ENCODE peak calls at places on chromosomes 11 and 22, in six cellular contexts. One of them, this sample, is unnamed. For H3K4me1 and H3K9me3, the result is how much of the 10 kb centered on the place peaks cover.

GRCh38 chr11:62105611-62106245 is 18.1 kb upstream of the INCENP start:
- DNase-seq in GM12878: no peak
- DNase-seq in suprapubic skin: no peak
- DNase-seq in A549: no peak
- DNase-seq in ovary: no peak
- DNase-seq in tibial nerve: no peak
- DNase-seq in this sample: no peak

GRCh38 chr11:92449780-92450179 is 225.2 kb downstream of the FAT3 start:
- DNase-seq in ovary: no peak
- DNase-seq in A549: no peak
- DNase-seq in tibial nerve: no peak
- DNase-seq in suprapubic skin: no peak
- DNase-seq in GM12878: no peak
- DNase-seq in this sample: no peak

GRCh38 chr22:37079668-37080171 is 28.2 kb downstream of the KCTD17 start:
- DNase-seq in A549: no peak
- DNase-seq in tibial nerve: no peak
- DNase-seq in GM12878: no peak
- DNase-seq in ovary: no peak
- DNase-seq in suprapubic skin: no peak
- DNase-seq in this sample: peak

GRCh38 chr11:33463059-33463458 is 205.9 kb downstream of the HIPK3 start:
- DNase-seq in GM12878: no peak
- DNase-seq in suprapubic skin: no peak
- DNase-seq in A549: no peak
- DNase-seq in tibial nerve: no peak
- DNase-seq in ovary: no peak
- DNase-seq in this sample: no peak

GRCh38 chr11:77127969-77128691 is at the start of gene MYO7A:
- DNase-seq in ovary: peak
- DNase-seq in tibial nerve: no peak
- DNase-seq in GM12878: no peak
- DNase-seq in A549: no peak
- DNase-seq in suprapubic skin: no peak
- DNase-seq in this sample: peak

GRCh38 chr22:49997221-49997599 is 15.4 kb downstream of the IL17REL start:
- DNase-seq in GM12878: no peak
- DNase-seq in A549: no peak
- DNase-seq in suprapubic skin: no peak
- DNase-seq in tibial nerve: no peak
- DNase-seq in ovary: peak
- DNase-seq in this sample: peak

GRCh38 chr11:102317099-102317767 is at the start of gene BIRC3:
- DNase-seq in suprapubic skin: peak
- DNase-seq in ovary: peak
- DNase-seq in A549: peak
- DNase-seq in tibial nerve: peak
- DNase-seq in GM12878: peak
- DNase-seq in this sample: peak

GRCh38 chr11:18853086-18853720 is 61.6 kb upstream of the PTPN5 start:
- DNase-seq in suprapubic skin: no peak
- DNase-seq in ovary: no peak
- DNase-seq in tibial nerve: no peak
- DNase-seq in GM12878: no peak
- DNase-seq in A549: peak
- DNase-seq in this sample: no peak

GRCh38 chr11:1230121-1230455 is 7.2 kb downstream of the MUC5B start:
- DNase-seq in A549: no peak
- DNase-seq in GM12878: no peak
- DNase-seq in suprapubic skin: peak
- DNase-seq in tibial nerve: no peak
- DNase-seq in ovary: no peak
- DNase-seq in this sample: no peak

GRCh38 chr22:30425616-30426394 is at the start of gene MTFP1:
- DNase-seq in ovary: peak
- DNase-seq in tibial nerve: peak
- DNase-seq in suprapubic skin: peak
- DNase-seq in A549: peak
- DNase-seq in GM12878: no peak
- DNase-seq in this sample: peak

GRCh38 chr22:26857169-26857568 is 199.8 kb downstream of the MIAT start:
- DNase-seq in ovary: no peak
- DNase-seq in GM12878: no peak
- DNase-seq in tibial nerve: no peak
- DNase-seq in A549: no peak
- DNase-seq in suprapubic skin: no peak
- DNase-seq in this sample: no peak

GRCh38 chr22:41445171-41446056 is 1.2 kb downstream of the TOB2 start:
- DNase-seq in tibial nerve: no peak
- DNase-seq in GM12878: no peak
- DNase-seq in ovary: peak
- DNase-seq in A549: no peak
- DNase-seq in suprapubic skin: no peak
- DNase-seq in this sample: peak

GRCh38 chr11:22884268-22884667 is 24.0 kb upstream of the CCDC179 start:
- DNase-seq in GM12878: no peak
- DNase-seq in suprapubic skin: no peak
- DNase-seq in tibial nerve: no peak
- DNase-seq in A549: no peak
- DNase-seq in ovary: no peak
- DNase-seq in this sample: no peak

GRCh38 chr11:13868710-13869403 is 93.7 kb upstream of the SPON1 start:
- DNase-seq in tibial nerve: no peak
- DNase-seq in GM12878: no peak
- DNase-seq in suprapubic skin: no peak
- DNase-seq in A549: no peak
- DNase-seq in ovary: no peak
- DNase-seq in this sample: no peak

GRCh38 chr11:59802639-59803176 is 7.9 kb downstream of the MRPL16 start:
- DNase-seq in A549: no peak
- DNase-seq in suprapubic skin: no peak
- DNase-seq in tibial nerve: peak
- DNase-seq in GM12878: no peak
- DNase-seq in ovary: no peak
- DNase-seq in this sample: no peak

GRCh38 chr22:36366291-36366708 is 21.5 kb downstream of the MYH9 start:
- DNase-seq in A549: no peak
- DNase-seq in ovary: no peak
- DNase-seq in tibial nerve: no peak
- DNase-seq in suprapubic skin: no peak
- DNase-seq in GM12878: no peak
- DNase-seq in this sample: no peak

GRCh38 chr11:33910261-33910959 is 18.5 kb upstream of the LMO2 start:
- DNase-seq in GM12878: no peak
- DNase-seq in A549: no peak
- DNase-seq in ovary: no peak
- DNase-seq in tibial nerve: no peak
- DNase-seq in suprapubic skin: no peak
- DNase-seq in this sample: no peak

GRCh38 chr11:128939591-128939990 is 3.1 kb downstream of the TP53AIP1 start:
- DNase-seq in tibial nerve: no peak
- DNase-seq in A549: no peak
- DNase-seq in suprapubic skin: no peak
- DNase-seq in ovary: no peak
- DNase-seq in GM12878: no peak
- DNase-seq in this sample: no peak

GRCh38 chr11:125923012-125923579 is 18.8 kb downstream of the DDX25 start:
- DNase-seq in A549: peak
- DNase-seq in suprapubic skin: no peak
- DNase-seq in tibial nerve: peak
- DNase-seq in GM12878: peak
- DNase-seq in ovary: peak
- DNase-seq in this sample: peak

GRCh38 chr11:94933225-94934130 is 39.9 kb downstream of the CWC15 start:
- DNase-seq in ovary: no peak
- DNase-seq in suprapubic skin: peak
- DNase-seq in GM12878: no peak
- DNase-seq in A549: no peak
- DNase-seq in tibial nerve: peak
- DNase-seq in this sample: no peak
- TF ChIP-seq EP300 in ovary: no peak
- TF ChIP-seq EP300 in suprapubic skin: no peak
- TF ChIP-seq EP300 in GM12878: no peak
- TF ChIP-seq EP300 in A549: no peak
- TF ChIP-seq EP300 in tibial nerve: no peak
- TF ChIP-seq EP300 in this sample: no peak

GRCh38 chr11:44775366-44776356 is 48.9 kb downstream of the TSPAN18 start:
- DNase-seq in tibial nerve: peak
- DNase-seq in ovary: no peak
- DNase-seq in A549: peak
- DNase-seq in GM12878: no peak
- DNase-seq in suprapubic skin: no peak
- DNase-seq in this sample: peak

GRCh38 chr11:44777537-44778199 is 50.9 kb downstream of the TSPAN18 start:
- DNase-seq in ovary: no peak
- DNase-seq in GM12878: no peak
- DNase-seq in A549: no peak
- DNase-seq in tibial nerve: no peak
- DNase-seq in suprapubic skin: no peak
- DNase-seq in this sample: peak

GRCh38 chr11:44774736-44775135 is 48.0 kb downstream of the TSPAN18 start:
- DNase-seq in tibial nerve: no peak
- DNase-seq in GM12878: no peak
- DNase-seq in A549: no peak
- DNase-seq in ovary: no peak
- DNase-seq in suprapubic skin: no peak
- DNase-seq in this sample: no peak

GRCh38 chr11:44778200-44779100 is 51.7 kb downstream of the TSPAN18 start:
- DNase-seq in A549: no peak
- DNase-seq in tibial nerve: no peak
- DNase-seq in GM12878: no peak
- DNase-seq in ovary: no peak
- DNase-seq in suprapubic skin: no peak
- DNase-seq in this sample: no peak

DNA sequence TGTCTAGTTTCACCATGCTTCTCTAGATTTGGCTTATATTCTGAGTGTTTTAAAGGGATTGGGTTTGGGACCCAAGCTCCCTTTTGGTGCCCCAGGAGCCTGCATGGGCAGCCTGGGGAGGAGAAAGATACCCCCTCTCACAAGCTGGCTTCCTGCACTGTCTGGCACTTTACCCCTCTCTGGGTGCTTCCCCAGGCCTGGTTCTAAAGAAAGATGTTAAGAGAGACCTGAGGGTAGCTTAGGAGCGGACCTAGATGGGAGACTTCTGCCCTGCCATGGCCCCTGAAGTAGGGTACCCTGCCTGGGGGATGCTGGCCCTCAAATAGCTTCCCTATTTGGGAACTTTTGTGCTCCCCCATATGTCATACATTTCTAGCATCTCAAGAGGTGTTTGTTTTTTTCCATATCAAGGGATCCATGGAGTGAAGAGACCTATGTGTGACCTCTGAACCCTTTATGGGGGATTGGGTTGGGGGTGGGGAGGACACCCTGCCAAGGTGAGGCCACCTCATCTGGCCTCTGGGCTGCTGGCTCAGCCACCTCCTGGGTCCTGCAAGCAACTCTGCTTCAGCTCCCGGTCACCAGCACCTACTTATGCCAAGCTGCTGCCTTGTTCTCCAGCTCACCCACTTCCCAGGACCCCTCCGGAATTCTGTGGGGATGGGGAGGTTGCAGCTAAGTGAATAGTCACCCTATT is 50.2 kb downstream of the TSPAN18 start:
- DNase-seq in ovary: no peak
- DNase-seq in suprapubic skin: no peak
- DNase-seq in tibial nerve: no peak
- DNase-seq in GM12878: no peak
- DNase-seq in A549: no peak
- DNase-seq in this sample: peak
- H3K4me1 ChIP-seq in ovary: under half
- H3K4me1 ChIP-seq in suprapubic skin: under half
- H3K4me1 ChIP-seq in tibial nerve: under half
- H3K4me1 ChIP-seq in GM12878: under half
- H3K4me1 ChIP-seq in A549: under half
- H3K4me1 ChIP-seq in this sample: half or more

GRCh38 chr11:70601861-70602575 is 203.7 kb downstream of the CTTN start:
- DNase-seq in ovary: no peak
- DNase-seq in suprapubic skin: no peak
- DNase-seq in GM12878: no peak
- DNase-seq in A549: no peak
- DNase-seq in tibial nerve: no peak
- DNase-seq in this sample: no peak

GRCh38 chr11:70603064-70603755 is 204.9 kb downstream of the CTTN start:
- DNase-seq in ovary: no peak
- DNase-seq in tibial nerve: no peak
- DNase-seq in A549: no peak
- DNase-seq in suprapubic skin: no peak
- DNase-seq in GM12878: no peak
- DNase-seq in this sample: no peak

GRCh38 chr11:70604221-70604620 is 205.9 kb downstream of the CTTN start:
- DNase-seq in tibial nerve: no peak
- DNase-seq in A549: no peak
- DNase-seq in GM12878: no peak
- DNase-seq in suprapubic skin: no peak
- DNase-seq in ovary: no peak
- DNase-seq in this sample: no peak

GRCh38 chr11:70604630-70605520 is 206.5 kb downstream of the CTTN start:
- DNase-seq in suprapubic skin: no peak
- DNase-seq in A549: no peak
- DNase-seq in GM12878: no peak
- DNase-seq in tibial nerve: no peak
- DNase-seq in ovary: no peak
- DNase-seq in this sample: no peak

GRCh38 chr11:70603756-70604211 is 205.5 kb downstream of the CTTN start:
- DNase-seq in suprapubic skin: no peak
- DNase-seq in A549: no peak
- DNase-seq in tibial nerve: no peak
- DNase-seq in GM12878: no peak
- DNase-seq in ovary: no peak
- DNase-seq in this sample: no peak
- H3K9me3 ChIP-seq in suprapubic skin: under half
- H3K9me3 ChIP-seq in A549: under half
- H3K9me3 ChIP-seq in tibial nerve: under half
- H3K9me3 ChIP-seq in GM12878: under half
- H3K9me3 ChIP-seq in ovary: under half
- H3K9me3 ChIP-seq in this sample: under half

DNA sequence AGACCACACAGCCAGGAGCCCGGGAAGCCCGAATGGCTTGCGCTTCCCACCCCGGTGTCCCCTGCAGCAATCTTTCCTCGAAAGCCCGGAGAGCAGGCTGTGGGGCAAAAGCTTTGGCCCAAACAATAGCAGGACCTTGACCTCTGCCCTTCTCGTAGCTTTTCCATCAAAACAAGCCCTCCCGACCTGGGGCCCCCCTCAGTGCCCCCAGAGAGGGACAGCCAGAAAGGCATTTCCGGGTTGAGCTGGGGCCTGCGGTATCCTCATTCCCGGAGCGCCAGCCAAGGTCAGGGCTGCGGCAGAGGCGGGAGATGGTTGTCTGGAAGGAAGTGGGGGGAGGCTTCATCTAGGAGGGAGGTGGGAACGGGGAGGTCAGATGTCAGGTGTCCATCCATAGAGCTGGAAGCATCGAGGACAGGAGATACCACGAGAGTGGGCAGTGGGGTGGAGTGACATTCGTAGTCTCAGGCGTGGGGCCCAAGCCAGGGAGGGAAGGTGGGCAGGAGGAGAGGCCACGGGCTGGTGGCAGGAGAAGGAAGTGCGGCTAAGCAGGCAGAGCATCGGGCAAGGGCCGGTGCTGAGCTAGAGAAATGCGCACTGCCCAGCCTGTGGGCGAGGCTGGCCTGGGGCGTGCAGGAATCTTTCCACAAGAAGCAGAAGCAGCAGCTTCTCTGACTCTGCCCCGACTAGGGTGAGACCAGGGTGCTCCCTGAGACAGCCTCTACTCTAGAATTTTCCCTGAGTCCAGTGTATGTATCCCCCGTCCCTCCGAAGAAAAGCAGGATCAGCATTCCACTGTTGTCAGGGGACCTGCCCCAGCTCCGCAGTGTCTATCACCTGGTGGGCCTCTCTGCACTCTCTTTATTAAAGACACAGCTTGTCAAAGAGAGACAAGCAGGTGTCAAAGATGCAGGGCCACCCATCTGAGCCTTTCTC is 14.3 kb downstream of the PDGFB start:
- DNase-seq in tibial nerve: no peak
- DNase-seq in ovary: peak
- DNase-seq in GM12878: no peak
- DNase-seq in A549: no peak
- DNase-seq in suprapubic skin: no peak
- DNase-seq in this sample: no peak
- TF ChIP-seq EP300 in tibial nerve: no peak
- TF ChIP-seq EP300 in ovary: no peak
- TF ChIP-seq EP300 in GM12878: no peak
- TF ChIP-seq EP300 in A549: no peak
- TF ChIP-seq EP300 in suprapubic skin: no peak
- TF ChIP-seq EP300 in this sample: no peak

This sample was measured in stomach.